ENCODE peak calls at places on chromosomes 3 and 15, in seven cellular contexts. U is neuronal stem cell, V is IMR-90, Q is H1, A is mesendoderm, O is H9, B is trophoblast cell. R is an unnamed sample.

GRCh38 chr3:12507871-12508281 is 23.6 kb downstream of the TSEN2 start:
- DNase-seq in O (no peak), U (no peak), Q (no peak), A (no peak), V (peak), B (no peak), R (peak)

GRCh38 chr15:39621961-39622360 is 41.1 kb downstream of the THBS1 start:
- DNase-seq in O (no peak), A (no peak), V (no peak), Q (no peak), U (no peak), B (no peak), R (no peak)

GRCh38 chr3:60577601-60578000 is 673.7 kb downstream of the FHIT start:
- DNase-seq in Q (no peak), B (no peak), O (no peak), U (no peak), A (no peak), V (no peak), R (no peak)

GRCh38 chr3:108589081-108589997 is at the start of the genes CIP2A and DZIP3:
- DNase-seq in B (peak), U (peak), A (peak), Q (peak), O (peak), V (peak), R (peak)

GRCh38 chr3:52291508-52292181 is 4.0 kb downstream of the GLYCTK start:
- DNase-seq in V (no peak), O (no peak), A (no peak), B (no peak), Q (no peak), U (no peak), R (peak)

GRCh38 chr15:76140069-76140454 is 80.3 kb downstream of the TMEM266 start:
- DNase-seq in B (no peak), A (peak), Q (no peak), U (no peak), O (peak), V (no peak), R (peak)

GRCh38 chr3:189588061-189588817 is 43.0 kb upstream of the TP63 start:
- DNase-seq in O (no peak), A (no peak), Q (no peak), V (peak), U (no peak), B (peak), R (no peak)

GRCh38 chr3:73204841-73205240 is 143.4 kb downstream of the EBLN2 start:
- DNase-seq in A (no peak), B (no peak), O (no peak), Q (no peak), U (no peak), V (no peak), R (no peak)

GRCh38 chr3:186930143-186930638 is at the start of gene ST6GAL1:
- DNase-seq in O (peak), V (peak), Q (peak), B (peak), A (peak), U (peak), R (peak)

GRCh38 chr15:76903251-76903681 is 1.9 kb downstream of the SCAPER start:
- DNase-seq in A (peak), B (peak), U (no peak), Q (no peak), O (no peak), V (peak), R (peak)

GRCh38 chr3:193095366-193095765 is 145.7 kb upstream of the PLAAT1 start:
- DNase-seq in U (no peak), A (no peak), B (no peak), Q (no peak), O (no peak), V (no peak), R (no peak)

GRCh38 chr3:38687306-38687705 is 37.8 kb upstream of the SCN5A start:
- DNase-seq in A (no peak), V (no peak), U (no peak), O (no peak), Q (no peak), B (no peak), R (no peak)

GRCh38 chr3:112639451-112640332 is 1.3 kb downstream of the CCDC80 start:
- DNase-seq in Q (no peak), V (no peak), A (no peak), O (no peak), B (no peak), U (no peak), R (no peak)

GRCh38 chr3:78839710-78840109 is 928.1 kb downstream of the ROBO1 start:
- DNase-seq in B (no peak), U (no peak), A (no peak), Q (no peak), O (no peak), V (peak), R (peak)

GRCh38 chr3:170599995-170600624 is 14.2 kb upstream of the SLC7A14 start:
- DNase-seq in U (no peak), B (no peak), V (no peak), O (no peak), A (no peak), Q (no peak), R (no peak)

GRCh38 chr3:184717608-184717995 is 5.7 kb upstream of the MAGEF1 start:
- DNase-seq in A (no peak), O (no peak), U (no peak), V (no peak), Q (no peak), B (no peak), R (no peak)

GRCh38 chr15:77497942-77498361 is 77.3 kb downstream of the HMG20A start:
- DNase-seq in Q (no peak), A (no peak), B (peak), V (peak), O (no peak), U (no peak), R (peak)

DNA sequence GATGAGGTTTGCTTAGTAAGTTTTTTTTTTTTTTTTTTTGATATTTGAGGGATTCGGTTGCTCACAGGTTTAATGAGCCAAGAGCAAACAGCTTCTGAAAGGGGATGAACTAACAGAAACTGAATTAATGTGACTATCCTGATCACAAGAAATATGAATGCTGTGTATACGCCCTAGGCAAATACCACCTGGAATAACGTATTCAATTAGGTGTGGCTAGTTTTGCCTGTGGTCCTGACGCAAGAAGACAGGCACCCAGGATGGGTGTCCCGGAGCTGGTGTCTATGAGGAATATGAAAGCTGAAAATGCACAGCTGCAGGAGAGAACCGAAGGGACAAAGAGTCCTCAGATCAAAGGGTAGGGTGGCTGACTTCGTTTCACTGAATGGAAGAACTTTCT is 14.6 kb downstream of the LSG1 start:
- DNase-seq in Q (no peak), O (no peak), U (no peak), V (no peak), A (no peak), B (peak), R (no peak)
- H2BK120ac ChIP-seq in Q (no peak), O (no peak), U (no peak), V (no peak), A (no peak), B (no peak), R (no peak)

GRCh38 chr15:42089942-42090341 is 4.4 kb downstream of the PLA2G4D start:
- DNase-seq in A (no peak), B (no peak), O (no peak), U (no peak), Q (no peak), V (no peak), R (no peak)
- H2BK120ac ChIP-seq in A (no peak), B (no peak), O (no peak), U (no peak), Q (no peak), V (no peak), R (no peak)

DNA sequence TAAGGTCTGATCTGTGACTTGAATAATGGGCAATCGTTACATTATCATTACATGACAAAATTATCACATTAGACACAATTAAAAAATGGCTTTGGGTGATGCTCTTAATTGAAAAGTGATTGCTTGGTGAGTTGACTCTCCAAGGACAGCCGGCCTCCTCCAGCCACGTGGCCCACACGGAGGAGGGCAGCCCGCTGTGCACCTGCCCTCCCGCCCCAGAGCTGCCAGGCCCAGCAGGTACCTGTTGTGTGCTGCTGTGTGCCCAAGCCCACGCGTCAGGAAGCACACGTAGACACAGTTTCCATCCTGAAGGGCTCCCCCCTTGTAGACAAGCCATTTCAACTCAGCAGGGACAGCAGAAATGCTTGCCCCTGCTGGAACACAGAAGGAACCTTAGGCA is 274.1 kb downstream of the OCA2 start:
- DNase-seq in A (no peak), U (no peak), B (no peak), V (no peak), O (no peak), Q (no peak), R (no peak)
- H2BK120ac ChIP-seq in A (no peak), U (no peak), B (no peak), V (no peak), O (no peak), Q (no peak), R (no peak)

DNA sequence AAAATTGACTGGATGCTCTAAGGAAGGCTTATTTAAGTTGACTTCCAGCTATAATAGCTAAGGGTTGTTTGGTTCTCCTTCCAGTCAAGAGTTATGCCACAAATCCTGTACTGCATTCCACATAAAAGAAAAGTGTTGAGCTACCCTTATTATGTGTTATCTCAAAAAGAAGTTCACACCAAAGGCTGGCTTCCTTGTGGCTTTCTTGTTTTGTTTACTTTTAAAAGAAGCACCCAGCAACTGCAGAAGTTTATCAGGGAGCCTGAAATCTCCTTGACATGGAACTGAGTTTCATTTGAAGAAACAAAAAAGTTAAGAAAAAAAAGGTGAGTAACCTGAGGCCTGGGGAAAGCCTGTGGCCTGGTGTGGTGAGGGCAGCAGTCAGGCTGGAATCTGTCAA is 10.2 kb downstream of the MGLL start:
- DNase-seq in V (no peak), Q (no peak), O (no peak), A (peak), B (peak), U (no peak), R (no peak)
- H2BK120ac ChIP-seq in V (no peak), Q (no peak), O (no peak), A (no peak), B (no peak), U (no peak), R (no peak)